ENCODE peak calls at places on chromosomes 3 and 15, in four cellular contexts. A is HepG2, L is GM12878, S is K562. I is an unnamed sample.
A peak's percentile ranks its signal among the peaks of the same experiment; 100 is the strongest.

GRCh38 chr3:57382933-57383332 is 90.4 kb upstream of the ASB14 start:
- DNase-seq in A (no peak), L (no peak), S (no peak), I (no peak)

GRCh38 chr3:152293607-152294006 is 24.9 kb downstream of the MBNL1 start:
- DNase-seq in A (no peak), L (no peak), S (no peak), I (no peak)

GRCh38 chr3:146256851-146257486 is 6.1 kb upstream of the PLSCR4 start:
- DNase-seq in A (no peak), L (no peak), S (no peak), I (peak; percentile 77)

GRCh38 chr15:31303434-31304073 is 23.1 kb upstream of the KLF13 start:
- DNase-seq in A (no peak), L (no peak), S (peak; percentile 72), I (peak; percentile 44)

GRCh38 chr3:51269466-51269865 is 115.6 kb upstream of the MANF start:
- DNase-seq in A (no peak), L (no peak), S (no peak), I (no peak)

GRCh38 chr3:4994144-4994730 is 15.0 kb downstream of the BHLHE40 start:
- DNase-seq in A (no peak), L (no peak), S (no peak), I (no peak)

GRCh38 chr3:180142041-180142440 is 105.3 kb upstream of the PEX5L start:
- DNase-seq in A (no peak), L (no peak), S (no peak), I (no peak)

GRCh38 chr3:156605686-156606605 is 51.0 kb upstream of the SSR3 start:
- DNase-seq in A (no peak), L (no peak), S (peak; percentile 70), I (peak; percentile 84)

GRCh38 chr15:83783227-83783626 is 129.3 kb downstream of the ADAMTSL3 start:
- DNase-seq in A (no peak), L (no peak), S (no peak), I (no peak)

GRCh38 chr15:71820127-71820526 is 9.8 kb downstream of the NR2E3 start:
- DNase-seq in A (no peak), L (no peak), S (no peak), I (no peak)

GRCh38 chr3:8457039-8457438 is 44.6 kb upstream of the LMCD1 start:
- DNase-seq in A (no peak), L (no peak), S (no peak), I (no peak)

GRCh38 chr3:98528474-98529346 is 3.1 kb upstream of the GPR15 start:
- DNase-seq in A (peak; percentile 14), L (no peak), S (no peak), I (no peak)

GRCh38 chr3:73442886-73443285 is 181.9 kb downstream of the PDZRN3 start:
- DNase-seq in A (no peak), L (no peak), S (no peak), I (no peak)

GRCh38 chr15:60326824-60327654 is 70.7 kb downstream of the ANXA2 start:
- DNase-seq in A (peak; percentile 50), L (no peak), S (peak; percentile 55), I (peak; percentile 79)

GRCh38 chr15:74340139-74340538 is 27.3 kb downstream of the CYP11A1 start:
- DNase-seq in A (no peak), L (no peak), S (no peak), I (no peak)

GRCh38 chr15:35566991-35567390 is 21.0 kb upstream of the DPH6 start:
- DNase-seq in A (no peak), L (no peak), S (no peak), I (no peak)

GRCh38 chr15:62812515-62812835 is 230.1 kb upstream of the TPM1 start:
- DNase-seq in A (no peak), L (no peak), S (no peak), I (no peak)

GRCh38 chr3:44877333-44877732 is 2.9 kb downstream of the TGM4 start:
- DNase-seq in A (no peak), L (no peak), S (no peak), I (no peak)

GRCh38 chr3:196639517-196640500 is at the start of gene NRROS:
- DNase-seq in A (no peak), L (no peak), S (peak; percentile 82), I (peak; percentile 84)

GRCh38 chr15:43225201-43225949 is 4.6 kb upstream of the EPB42 start:
- DNase-seq in A (peak; percentile 63), L (peak; percentile 45), S (no peak), I (peak; percentile 93)

GRCh38 chr3:195394700-195395099 is 48.1 kb downstream of the ACAP2 start:
- DNase-seq in A (no peak), L (no peak), S (no peak), I (peak; percentile 38)

GRCh38 chr15:31325432-31325975 is 1.1 kb upstream of the KLF13 start:
- DNase-seq in A (no peak), L (no peak), S (peak; percentile 52), I (peak; percentile 60)

GRCh38 chr3:112378989-112379692 is 46.2 kb downstream of the CD200 start:
- DNase-seq in A (no peak), L (no peak), S (no peak), I (peak; percentile 24)

GRCh38 chr15:90838066-90838465 is 30.3 kb upstream of the FURIN start:
- DNase-seq in A (no peak), L (no peak), S (no peak), I (no peak)

GRCh38 chr3:194930439-194931204 is 244.9 kb downstream of the FAM43A start:
- DNase-seq in A (peak; percentile 31), L (no peak), S (no peak), I (peak; percentile 17)

GRCh38 chr15:94079968-94080367 is 151.4 kb upstream of the MCTP2 start:
- DNase-seq in A (no peak), L (no peak), S (no peak), I (no peak)
- H3K4me2 ChIP-seq in A (no peak overlapping the region), L (no peak overlapping the region), S (no peak overlapping the region), I (no peak overlapping the region)

GRCh38 chr3:190003730-190004129 is 117.0 kb downstream of the P3H2 start:
- DNase-seq in A (no peak), L (no peak), S (no peak), I (no peak)

GRCh38 chr3:190001426-190001825 is 119.3 kb downstream of the P3H2 start:
- DNase-seq in A (no peak), L (no peak), S (no peak), I (peak; percentile 45)

GRCh38 chr3:190008432-190008831 is 112.3 kb downstream of the P3H2 start:
- DNase-seq in A (no peak), L (no peak), S (no peak), I (no peak)

GRCh38 chr3:190005343-190006113 is 115.2 kb downstream of the P3H2 start:
- DNase-seq in A (no peak), L (no peak), S (no peak), I (no peak)

GRCh38 chr3:190004656-190005055 is 116.0 kb downstream of the P3H2 start:
- DNase-seq in A (no peak), L (no peak), S (no peak), I (no peak)
- TF ChIP-seq POLR2AphosphoS5 in A (no peak), L (no peak), S (no peak), I (no peak)

GRCh38 chr15:70071799-70072198 is 25.9 kb downstream of the TLE3 start:
- DNase-seq in A (no peak), L (no peak), S (no peak), I (no peak)
- TF ChIP-seq JUNB in A (no peak), L (no peak), S (no peak), I (no peak)

GRCh38 chr15:84911879-84912660 is 27.6 kb downstream of the SLC28A1 start:
- DNase-seq in A (peak; percentile 89), L (no peak), S (no peak), I (no peak)
- H3K4me2 ChIP-seq in A (peak overlapping the region; percentile 72), L (peak overlapping the region; percentile 25), S (no peak overlapping the region), I (no peak overlapping the region)

GRCh38 chr3:47850062-47850802 is 47.3 kb downstream of the DHX30 start:
- DNase-seq in A (peak; percentile 50), L (no peak), S (peak; percentile 46), I (peak; percentile 54)

GRCh38 chr3:47847801-47848518 is 45.0 kb downstream of the DHX30 start:
- DNase-seq in A (no peak), L (no peak), S (no peak), I (no peak)

GRCh38 chr3:47849186-47850061 is 46.5 kb downstream of the DHX30 start:
- DNase-seq in A (no peak), L (no peak), S (peak; percentile 29), I (no peak)

GRCh38 chr3:47847256-47847655 is 44.3 kb downstream of the DHX30 start:
- DNase-seq in A (no peak), L (no peak), S (no peak), I (peak; percentile 48)

DNA sequence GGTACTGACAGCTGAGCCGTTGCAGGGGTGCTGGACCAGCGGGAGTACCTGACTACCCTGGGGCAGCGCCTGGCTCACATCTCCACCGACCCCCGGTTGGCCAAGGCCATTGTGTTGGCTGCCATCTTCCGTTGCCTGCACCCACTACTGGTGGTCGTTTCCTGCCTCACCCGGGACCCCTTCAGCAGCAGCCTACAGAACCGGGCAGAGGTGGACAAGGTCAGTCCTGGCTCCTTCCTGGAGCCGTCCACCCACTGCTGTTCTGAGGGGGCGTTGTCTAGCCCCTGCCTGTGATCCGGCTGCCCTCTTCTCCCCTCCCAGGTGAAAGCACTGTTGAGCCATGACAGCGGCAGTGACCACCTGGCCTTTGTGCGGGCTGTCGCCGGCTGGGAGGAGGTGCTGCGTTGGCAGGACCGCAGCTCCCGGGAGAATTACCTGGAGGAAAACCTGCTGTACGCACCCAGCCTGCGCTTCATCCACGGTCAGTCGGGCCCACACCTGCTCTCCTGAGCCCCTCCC is 45.7 kb downstream of the DHX30 start:
- DNase-seq in A (no peak), L (no peak), S (no peak), I (no peak)
- TF ChIP-seq POLR2AphosphoS5 in A (no peak), L (no peak), S (no peak), I (no peak)

DNA sequence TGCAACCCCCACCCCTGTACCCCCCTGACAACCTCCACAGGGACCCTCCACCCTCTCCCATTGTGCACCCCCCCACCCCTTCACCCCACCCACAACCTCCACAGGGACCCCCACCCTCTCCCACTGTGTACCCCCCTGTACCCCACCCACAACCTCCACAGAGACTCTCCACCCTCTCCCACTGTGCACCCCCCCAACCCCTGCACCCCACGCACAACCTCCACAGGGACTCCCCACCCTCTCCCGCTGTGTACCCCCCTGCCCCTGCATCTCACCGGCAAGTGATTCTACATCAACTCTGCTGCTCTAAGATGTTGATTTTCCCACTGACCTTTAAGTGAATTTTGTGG is 51.5 kb upstream of the RPL32 start:
- DNase-seq in A (no peak), L (no peak), S (no peak), I (no peak)
- TF ChIP-seq JUNB in A (no peak), L (no peak), S (no peak), I (no peak)

DNA sequence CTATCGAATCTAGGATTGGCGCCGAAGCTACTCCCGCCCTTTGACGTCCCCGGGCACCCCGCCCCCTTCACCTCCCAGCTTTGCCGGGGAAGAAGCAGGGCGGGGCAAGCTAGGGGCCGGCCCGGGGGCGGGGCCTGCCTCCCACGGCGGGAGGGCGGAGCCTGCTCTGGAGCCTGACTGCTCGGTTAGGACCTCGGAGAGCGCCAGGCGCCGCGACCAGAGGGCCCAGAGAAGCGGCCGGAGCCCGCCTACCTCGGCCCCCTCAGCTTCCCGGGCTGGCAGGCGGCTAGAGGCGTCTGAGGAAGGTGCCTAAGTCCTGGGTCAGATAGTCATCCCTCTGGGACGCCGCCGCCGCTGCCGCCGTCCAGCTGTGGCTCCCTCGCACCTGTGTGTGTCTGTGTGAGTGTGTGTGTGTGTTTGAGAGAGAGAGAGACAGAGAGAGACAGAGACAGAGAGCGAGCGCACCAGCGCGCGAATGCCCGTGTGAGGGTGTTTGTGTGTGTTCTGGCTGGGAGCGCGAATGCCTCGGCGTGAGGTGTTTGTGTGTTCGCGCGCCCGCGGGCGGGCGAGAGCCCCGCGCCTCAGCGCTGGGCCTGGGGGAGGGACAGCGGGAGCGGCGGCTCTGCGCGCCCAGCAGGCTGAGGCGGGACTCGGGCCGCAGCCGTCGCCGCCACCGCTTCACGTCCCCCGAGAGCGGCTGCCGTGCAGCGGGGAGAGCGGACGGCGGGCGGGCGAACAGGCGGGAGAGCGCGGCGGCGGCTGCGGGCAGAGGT is at the start of gene STXBP5L:
- DNase-seq in A (peak; percentile 51), L (no peak), S (peak; percentile 88), I (peak; percentile 99)
- H3K4me2 ChIP-seq in A (peak within 1 kb of the TSS; percentile 86), L (peak within 1 kb of the TSS; percentile 38), S (peak within 1 kb of the TSS; percentile 69), I (peak within 1 kb of the TSS; percentile 94)

I was measured in GM23338.